ENCODE peak calls at places on chromosomes 1 and 21, in six cellular contexts. E is substantia nigra, U is T1000, V is adrenal gland, M is HTR-8/SVneo, G is HEK293T. X is an unnamed sample.
A peak's percentile ranks its signal among the peaks of the same experiment; 100 is the strongest.

GRCh38 chr1:3061981-3062615 is 6.9 kb upstream of the PRDM16 start:
- DNase-seq in E (no peak), U (no peak), V (no peak), M (no peak), G (no peak), X (no peak)

GRCh38 chr1:36253463-36253862 is 29.2 kb downstream of the THRAP3 start:
- DNase-seq in E (no peak), U (no peak), V (no peak), M (no peak), G (no peak), X (no peak)

GRCh38 chr21:46194374-46195334 is 10.4 kb upstream of the SPATC1L start:
- DNase-seq in E (no peak), U (no peak), V (no peak), M (no peak), G (no peak), X (no peak)

GRCh38 chr1:66476774-66477173 is 57.2 kb upstream of the SGIP1 start:
- DNase-seq in E (no peak), U (no peak), V (no peak), M (no peak), G (no peak), X (no peak)

GRCh38 chr1:24849653-24850295 is 80.3 kb downstream of the RUNX3 start:
- DNase-seq in E (no peak), U (no peak), V (peak; percentile 29), M (peak; percentile 48), G (no peak), X (peak; percentile 43)

GRCh38 chr1:184930645-184931044 is 43.7 kb downstream of the NIBAN1 start:
- DNase-seq in E (no peak), U (no peak), V (no peak), M (no peak), G (peak; percentile 44), X (no peak)

GRCh38 chr1:205585835-205586785 is 45.7 kb downstream of the ELK4 start:
- DNase-seq in E (no peak), U (no peak), V (no peak), M (no peak), G (no peak), X (no peak)

GRCh38 chr1:192979542-192979941 is 79.6 kb downstream of the UCHL5 start:
- DNase-seq in E (no peak), U (no peak), V (no peak), M (no peak), G (no peak), X (no peak)

GRCh38 chr1:42910985-42911384 is 47.7 kb downstream of the SLC2A1 start:
- DNase-seq in E (no peak), U (no peak), V (no peak), M (no peak), G (no peak), X (no peak)

GRCh38 chr1:168932539-168932938 is 174.0 kb upstream of the ATP1B1 start:
- DNase-seq in E (no peak), U (no peak), V (no peak), M (no peak), G (no peak), X (no peak)

GRCh38 chr1:60936052-60936619 is 146.2 kb upstream of the NFIA start:
- DNase-seq in E (no peak), U (no peak), V (no peak), M (no peak), G (no peak), X (no peak)

GRCh38 chr1:166172106-166172505 is 5.3 kb upstream of the FAM78B start:
- DNase-seq in E (no peak), U (no peak), V (no peak), M (no peak), G (no peak), X (no peak)

GRCh38 chr1:32393832-32394140 is 455 bp downstream of the BSDC1 start:
- DNase-seq in E (no peak), U (no peak), V (peak; percentile 67), M (no peak), G (peak; percentile 75), X (peak; percentile 48)

GRCh38 chr1:157952601-157953000 is 40.8 kb upstream of the KIRREL1 start:
- DNase-seq in E (no peak), U (no peak), V (peak; percentile 25), M (no peak), G (no peak), X (no peak)

GRCh38 chr1:160581970-160582369 is 2.7 kb upstream of the CD84 start:
- DNase-seq in E (no peak), U (no peak), V (no peak), M (no peak), G (no peak), X (no peak)

GRCh38 chr1:42937836-42938595 is 20.7 kb downstream of the SLC2A1 start:
- DNase-seq in E (no peak), U (no peak), V (no peak), M (no peak), G (no peak), X (no peak)

GRCh38 chr1:234774971-234775370 is 165.0 kb upstream of the IRF2BP2 start:
- DNase-seq in E (no peak), U (no peak), V (no peak), M (no peak), G (no peak), X (no peak)

GRCh38 chr1:209585672-209586071 is 2.2 kb downstream of the CAMK1G start:
- DNase-seq in E (no peak), U (no peak), V (peak; percentile 67), M (no peak), G (peak; percentile 28), X (no peak)

GRCh38 chr1:151372411-151372934 is at the start of gene SELENBP1:
- DNase-seq in E (peak; percentile 46), U (no peak), V (peak; percentile 71), M (no peak), G (peak; percentile 70), X (peak; percentile 79)

GRCh38 chr1:23624440-23624839 is 65.1 kb upstream of the ID3 start:
- DNase-seq in E (no peak), U (no peak), V (no peak), M (no peak), G (no peak), X (peak; percentile 79)

GRCh38 chr1:157806431-157807149 is 13.3 kb downstream of the FCRL1 start:
- DNase-seq in E (no peak), U (no peak), V (no peak), M (no peak), G (no peak), X (no peak)

GRCh38 chr1:179295356-179295755 is 1.8 kb downstream of the SOAT1 start:
- DNase-seq in E (no peak), U (no peak), V (no peak), M (no peak), G (no peak), X (no peak)

GRCh38 chr21:16124397-16125130 is 394.8 kb downstream of the USP25 start:
- DNase-seq in E (no peak), U (no peak), V (peak; percentile 47), M (peak; percentile 59), G (no peak), X (no peak)

GRCh38 chr1:223016890-223017289 is 126.2 kb downstream of the TLR5 start:
- DNase-seq in E (no peak), U (no peak), V (no peak), M (no peak), G (no peak), X (no peak)

GRCh38 chr1:53585116-53585515 is 125.9 kb downstream of the DMRTB1 start:
- DNase-seq in E (no peak), U (no peak), V (peak; percentile 16), M (no peak), G (no peak), X (no peak)

GRCh38 chr1:54800899-54801759 is at the start of gene TTC22:
- DNase-seq in E (no peak), U (no peak), V (peak; percentile 49), M (no peak), G (no peak), X (no peak)

GRCh38 chr1:5975133-5975880 is 16.9 kb downstream of the NPHP4 start:
- DNase-seq in E (peak; percentile 25), U (no peak), V (peak; percentile 64), M (peak; percentile 60), G (peak; percentile 48), X (no peak)

GRCh38 chr21:45001134-45002095 is 61.6 kb downstream of the SLX9 start:
- DNase-seq in E (no peak), U (peak; percentile 50), V (peak; percentile 92), M (peak; percentile 45), G (no peak), X (peak; percentile 69)

GRCh38 chr1:30822006-30822405 is 64.4 kb upstream of the LAPTM5 start:
- DNase-seq in E (no peak), U (no peak), V (no peak), M (no peak), G (no peak), X (no peak)

GRCh38 chr1:57489342-57490036 is 65.6 kb upstream of the DAB1 start:
- DNase-seq in E (no peak), U (no peak), V (no peak), M (peak; percentile 18), G (peak; percentile 29), X (peak; percentile 93)

X was measured in SJSA1.